ENCODE peak calls at places on chromosomes 16 and 17, in seven cellular contexts. K, P, B, G, J, D and M are unnamed samples.

GRCh38 chr16:17414421-17414820 is 56.3 kb downstream of the XYLT1 start:
- ATAC-seq in D (no peak), J (no peak), B (no peak), K (no peak), P (no peak), G (peak), M (no peak)

GRCh38 chr16:30977502-30977901 is 7.5 kb upstream of the HSD3B7 start:
- ATAC-seq in K (no peak), J (no peak), D (no peak), G (no peak), P (no peak), B (peak), M (peak)

GRCh38 chr17:19411641-19412040 is 609 bp downstream of the RNF112 start:
- ATAC-seq in J (no peak), D (no peak), K (peak), B (no peak), G (no peak), P (no peak), M (no peak)

GRCh38 chr17:40301315-40301714 is 7.7 kb upstream of the RARA start:
- ATAC-seq in J (no peak), D (no peak), P (no peak), B (no peak), K (no peak), G (peak), M (no peak)

GRCh38 chr16:73529303-73530012 is 481.5 kb upstream of the ZFHX3 start:
- ATAC-seq in J (no peak), K (no peak), D (no peak), G (no peak), B (no peak), P (no peak), M (no peak)

GRCh38 chr17:45282683-45283644 is 21.1 kb upstream of the SPATA32 start:
- ATAC-seq in D (peak), P (peak), G (peak), B (peak), J (no peak), K (peak), M (no peak)

GRCh38 chr16:19396555-19397011 is 21.1 kb upstream of the TMC5 start:
- ATAC-seq in J (no peak), P (no peak), G (peak), B (no peak), D (no peak), K (no peak), M (peak)

GRCh38 chr16:24118126-24118821 is 137.9 kb upstream of the CACNG3 start:
- ATAC-seq in J (no peak), K (peak), P (no peak), D (no peak), G (no peak), B (no peak), M (no peak)

GRCh38 chr17:181213-182163 is at the start of gene DOC2B:
- ATAC-seq in J (peak), D (peak), K (peak), P (peak), G (peak), B (peak), M (peak)

GRCh38 chr16:47144559-47144877 is 773 bp upstream of the NETO2 start:
- ATAC-seq in G (peak), B (no peak), P (no peak), D (no peak), K (peak), J (peak), M (no peak)